ENCODE peak calls at places on chromosomes 13 and 19, in eight cellular contexts. U is kidney epithelial cell, V is prostate gland, X is esophagus muscularis mucosa, B is lung, D is tibial artery, A is hepatocyte, R is pancreas. E is an unnamed sample. For H3K27me3, the result is how much of the 10 kb centered on the place peaks cover.

GRCh38 chr19:17721821-17722220 is 2.5 kb downstream of the MAP1S start:
- DNase-seq in U (no peak), V (no peak), X (no peak), B (peak), D (no peak), A (no peak), R (no peak), E (peak)

GRCh38 chr19:49436381-49437017 is 4.8 kb downstream of the SLC17A7 start:
- DNase-seq in U (no peak), V (no peak), X (no peak), B (no peak), D (no peak), A (peak), R (no peak), E (peak)

GRCh38 chr19:41422456-41422855 is 4.7 kb downstream of the B3GNT8 start:
- DNase-seq in U (no peak), V (no peak), X (no peak), B (no peak), D (no peak), A (no peak), R (no peak), E (peak)

GRCh38 chr19:11091343-11092153 is 2.3 kb downstream of the LDLR start:
- DNase-seq in U (peak), V (peak), X (peak), B (peak), D (peak), A (peak), R (no peak), E (peak)

GRCh38 chr13:28429685-28430290 is 65.1 kb downstream of the FLT1 start:
- DNase-seq in U (no peak), V (no peak), X (no peak), B (no peak), D (no peak), A (no peak), R (no peak), E (no peak)

GRCh38 chr13:20700288-20700687 is 3.2 kb upstream of the IL17D start:
- DNase-seq in U (no peak), V (no peak), X (no peak), B (no peak), D (no peak), A (no peak), R (no peak), E (peak)

GRCh38 chr19:16876904-16877361 is 11.9 kb upstream of the F2RL3 start:
- DNase-seq in U (no peak), V (no peak), X (no peak), B (peak), D (no peak), A (no peak), R (no peak), E (peak)

GRCh38 chr13:65292488-65292901 is 1937.6 kb downstream of the PCDH9 start:
- DNase-seq in U (no peak), V (no peak), X (no peak), B (no peak), D (no peak), A (peak), R (no peak), E (no peak)

GRCh38 chr13:43573361-43573740 is 213.4 kb downstream of the ENOX1 start:
- DNase-seq in U (peak), V (no peak), X (no peak), B (no peak), D (no peak), A (no peak), R (no peak), E (no peak)

GRCh38 chr19:40754611-40755247 is 3.7 kb downstream of the SNRPA start:
- DNase-seq in U (no peak), V (no peak), X (no peak), B (no peak), D (no peak), A (peak), R (no peak), E (no peak)

GRCh38 chr19:1154731-1155351 is 19.2 kb downstream of the SBNO2 start:
- DNase-seq in U (no peak), V (peak), X (no peak), B (peak), D (peak), A (peak), R (no peak), E (peak)

GRCh38 chr13:28340272-28340793 is 154.6 kb downstream of the FLT1 start:
- DNase-seq in U (no peak), V (no peak), X (no peak), B (no peak), D (no peak), A (no peak), R (no peak), E (no peak)

GRCh38 chr19:40191836-40192646 is 815 bp downstream of the MAP3K10 start:
- DNase-seq in U (no peak), V (no peak), X (no peak), B (no peak), D (no peak), A (peak), R (peak), E (peak)

GRCh38 chr19:51719251-51719901 is 4.4 kb downstream of the HAS1 start:
- DNase-seq in U (no peak), V (no peak), X (no peak), B (no peak), D (no peak), A (no peak), R (no peak), E (peak)

GRCh38 chr13:43766766-43767165 is 20.0 kb downstream of the ENOX1 start:
- DNase-seq in U (no peak), V (no peak), X (no peak), B (no peak), D (no peak), A (no peak), R (no peak), E (no peak)

GRCh38 chr19:2230029-2230531 is 6.0 kb downstream of the PLEKHJ1 start:
- DNase-seq in U (no peak), V (no peak), X (no peak), B (no peak), D (no peak), A (no peak), R (no peak), E (no peak)

GRCh38 chr19:2232286-2233151 is 3.6 kb downstream of the PLEKHJ1 start:
- DNase-seq in U (no peak), V (no peak), X (no peak), B (no peak), D (no peak), A (no peak), R (no peak), E (no peak)

GRCh38 chr19:2233601-2234280 is 2.4 kb downstream of the PLEKHJ1 start:
- DNase-seq in U (no peak), V (no peak), X (no peak), B (no peak), D (no peak), A (no peak), R (no peak), E (no peak)

GRCh38 chr19:2230807-2231533 is 5.2 kb downstream of the PLEKHJ1 start:
- DNase-seq in U (no peak), V (no peak), X (no peak), B (no peak), D (no peak), A (no peak), R (no peak), E (peak)

GRCh38 chr19:2231621-2232221 is 4.4 kb downstream of the PLEKHJ1 start:
- DNase-seq in U (no peak), V (no peak), X (no peak), B (no peak), D (no peak), A (no peak), R (no peak), E (peak)
- TF ChIP-seq CTCF in U (no peak), V (no peak), X (no peak), B (no peak), D (no peak), A (no peak), R (no peak), E (peak)

GRCh38 chr13:25570185-25570584 is 198.4 kb downstream of the ATP8A2 start:
- DNase-seq in U (no peak), V (no peak), X (no peak), B (no peak), D (no peak), A (no peak), R (no peak), E (no peak)
- H3K27me3 ChIP-seq in U (under half), V (under half), X (under half), B (under half), D (under half), A (under half), R (under half), E (under half)

GRCh38 chr19:8609210-8610040 is 1.1 kb downstream of the ADAMTS10 start:
- DNase-seq in U (no peak), V (no peak), X (no peak), B (no peak), D (peak), A (peak), R (no peak), E (peak)
- TF ChIP-seq CTCF in U (peak), V (no peak), X (peak), B (no peak), D (peak), A (peak), R (no peak), E (no peak)

DNA sequence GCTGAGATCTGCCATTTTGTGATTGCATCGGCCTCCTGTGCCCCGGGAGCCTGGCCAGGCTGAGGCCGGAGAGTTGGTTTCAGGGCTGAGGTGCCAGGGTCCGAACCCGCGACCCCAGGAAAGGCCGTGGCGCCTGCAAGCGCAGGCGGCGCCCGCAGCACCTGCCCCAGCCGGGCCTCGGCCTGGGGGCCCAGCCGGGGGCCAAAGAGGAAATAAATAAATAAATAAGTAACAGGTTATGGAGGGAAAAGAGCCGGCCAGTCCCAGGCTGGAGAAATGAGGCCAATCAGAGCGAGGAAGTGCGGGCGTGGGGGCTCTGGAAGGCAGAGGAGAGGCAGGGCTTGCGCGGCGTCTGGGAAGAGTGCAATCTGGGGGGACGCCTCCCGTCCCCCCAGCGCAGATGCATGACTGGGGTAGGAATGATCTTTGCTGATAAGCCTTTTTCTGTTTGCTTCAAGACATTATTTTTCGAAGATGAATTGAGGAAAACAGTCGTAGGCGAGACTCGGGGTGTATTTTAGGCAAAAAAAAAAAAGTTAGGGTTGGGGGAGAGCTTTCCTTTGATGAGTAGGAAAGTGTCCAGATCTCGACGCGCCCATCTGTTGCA is 145.6 kb upstream of the ZNF536 start:
- DNase-seq in U (no peak), V (no peak), X (no peak), B (no peak), D (no peak), A (peak), R (peak), E (peak)
- H3K27me3 ChIP-seq in U (half or more), V (under half), X (half or more), B (under half), D (half or more), A (half or more), R (under half), E (half or more)

GRCh38 chr19:31701146-31701545 is 351.9 kb upstream of the TSHZ3 start:
- DNase-seq in U (no peak), V (no peak), X (peak), B (peak), D (no peak), A (no peak), R (no peak), E (no peak)

GRCh38 chr19:31694761-31695160 is 345.5 kb upstream of the TSHZ3 start:
- DNase-seq in U (no peak), V (no peak), X (peak), B (peak), D (no peak), A (no peak), R (no peak), E (no peak)

GRCh38 chr19:31693870-31694269 is 344.6 kb upstream of the TSHZ3 start:
- DNase-seq in U (no peak), V (no peak), X (peak), B (no peak), D (no peak), A (no peak), R (no peak), E (no peak)

GRCh38 chr19:31698352-31698751 is 349.1 kb upstream of the TSHZ3 start:
- DNase-seq in U (no peak), V (no peak), X (peak), B (no peak), D (no peak), A (no peak), R (no peak), E (no peak)

DNA sequence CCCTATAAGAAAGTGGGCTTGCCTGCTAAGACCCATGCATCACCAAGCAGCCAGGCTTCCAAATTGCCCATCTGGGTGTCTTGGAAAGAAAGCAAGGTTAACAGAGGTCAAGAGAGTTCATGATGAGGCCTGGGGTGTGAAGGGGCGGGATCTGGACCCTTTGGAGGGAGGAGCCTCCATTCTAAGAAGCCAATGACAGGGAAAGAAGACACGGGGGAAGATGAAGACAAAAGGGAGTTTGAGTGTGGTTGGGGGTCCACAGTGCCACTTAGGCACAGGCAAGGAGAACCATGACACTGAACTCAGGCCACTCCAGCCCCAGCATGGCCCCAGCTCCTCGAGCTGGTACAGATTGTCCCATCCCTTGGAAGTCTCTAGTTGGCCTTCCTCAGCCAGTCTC is 350.2 kb upstream of the TSHZ3 start:
- DNase-seq in U (no peak), V (no peak), X (peak), B (no peak), D (no peak), A (no peak), R (no peak), E (no peak)
- TF ChIP-seq CTCF in U (no peak), V (no peak), X (no peak), B (no peak), D (no peak), A (no peak), R (no peak), E (no peak)

GRCh38 chr19:19227217-19227616 is 15.5 kb downstream of the NCAN start:
- DNase-seq in U (no peak), V (no peak), X (no peak), B (no peak), D (no peak), A (no peak), R (no peak), E (peak)
- H3K27me3 ChIP-seq in U (under half), V (under half), X (half or more), B (under half), D (half or more), A (under half), R (under half), E (under half)

DNA sequence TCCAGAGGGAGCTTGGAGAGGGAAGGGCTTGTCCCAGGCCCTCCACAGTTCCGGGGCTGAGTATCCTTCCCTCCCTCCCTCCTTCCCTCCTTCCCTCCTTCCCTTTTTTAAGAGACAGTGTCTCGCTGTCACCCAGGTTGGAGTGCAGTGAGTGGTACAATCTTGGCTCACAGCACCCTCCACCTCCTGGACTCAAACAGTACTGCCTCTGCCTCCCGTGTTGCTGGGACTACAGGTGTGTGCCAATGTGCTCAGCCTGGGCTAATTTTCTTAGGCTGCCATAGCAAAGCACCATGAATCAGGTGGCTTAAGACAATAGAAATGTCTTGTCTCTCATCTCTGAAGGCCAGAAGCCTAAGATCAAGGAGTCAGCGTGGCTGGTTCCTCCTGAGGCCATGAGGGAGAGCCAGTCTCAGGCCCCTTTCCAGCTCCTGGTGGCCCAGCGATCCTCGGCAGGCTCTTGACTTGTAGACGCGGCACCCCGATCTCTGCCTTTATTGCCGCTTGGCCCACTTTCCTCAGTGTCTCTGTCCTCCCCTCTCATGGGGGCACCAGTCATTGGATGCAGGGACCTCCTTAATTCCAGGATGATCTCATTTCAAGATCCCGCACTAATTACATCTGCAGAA is 47.5 kb downstream of the CRTC1 start:
- DNase-seq in U (no peak), V (no peak), X (no peak), B (no peak), D (no peak), A (no peak), R (no peak), E (peak)
- TF ChIP-seq CTCF in U (peak), V (no peak), X (no peak), B (no peak), D (no peak), A (no peak), R (no peak), E (no peak)

GRCh38 chr19:3364501-3364858 is 1.9 kb upstream of the NFIC start:
- DNase-seq in U (no peak), V (no peak), X (no peak), B (no peak), D (no peak), A (no peak), R (no peak), E (peak)

GRCh38 chr19:3360494-3361383 is 5.6 kb upstream of the NFIC start:
- DNase-seq in U (no peak), V (peak), X (no peak), B (no peak), D (peak), A (no peak), R (peak), E (peak)

GRCh38 chr19:3361384-3362216 is 4.8 kb upstream of the NFIC start:
- DNase-seq in U (no peak), V (no peak), X (no peak), B (no peak), D (peak), A (no peak), R (no peak), E (peak)

GRCh38 chr19:3363841-3364500 is 2.4 kb upstream of the NFIC start:
- DNase-seq in U (no peak), V (no peak), X (no peak), B (no peak), D (no peak), A (no peak), R (no peak), E (peak)

DNA sequence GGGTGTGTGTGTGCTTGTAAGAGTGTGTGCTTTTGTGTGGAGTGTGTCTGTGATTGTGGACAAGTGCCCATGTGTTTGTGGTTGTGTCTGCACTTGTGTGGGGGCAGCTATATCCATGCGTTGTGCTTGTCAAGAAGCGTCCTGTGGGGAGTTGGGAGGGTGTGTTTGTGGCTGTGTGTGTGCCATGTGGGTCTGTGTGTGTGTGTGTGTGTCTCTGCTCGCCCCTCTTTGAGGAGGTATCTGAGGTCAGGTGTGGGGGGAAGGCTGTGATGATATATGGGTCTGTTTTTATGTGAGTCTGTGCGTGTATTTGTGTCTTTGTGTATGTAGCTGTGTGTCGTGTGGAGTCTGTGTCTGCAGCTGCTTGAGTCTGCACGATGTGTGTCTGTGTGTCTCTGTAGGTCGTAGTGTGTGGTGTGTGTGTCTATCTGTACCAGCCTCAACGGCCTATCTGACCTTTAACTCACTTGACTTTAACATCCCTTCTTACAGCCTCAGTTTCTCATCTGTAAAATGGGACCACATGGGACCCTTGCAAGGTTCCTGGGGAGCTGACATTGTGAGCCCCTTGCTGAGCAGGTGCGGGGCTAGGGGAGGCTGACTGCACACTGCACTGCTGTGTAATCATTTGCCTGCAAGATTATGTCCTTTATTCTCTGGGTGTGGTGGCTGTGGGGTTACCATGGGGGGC is 4.0 kb upstream of the NFIC start:
- DNase-seq in U (no peak), V (no peak), X (no peak), B (no peak), D (no peak), A (no peak), R (no peak), E (peak)
- H3K27me3 ChIP-seq in U (under half), V (under half), X (under half), B (under half), D (under half), A (half or more), R (under half), E (under half)

E was measured in osteoblast.